ENCODE peak calls at places on chromosome 14, in four cellular contexts. N, Q, Z and K are unnamed samples.

GRCh38 chr14:65864993-65865392 is 452.5 kb downstream of the FUT8 start:
- DNase-seq in N (no peak), Q (no peak), Z (no peak), K (no peak)

GRCh38 chr14:52988153-52988552 is 37.3 kb upstream of the FERMT2 start:
- DNase-seq in N (no peak), Q (no peak), Z (no peak), K (no peak)

GRCh38 chr14:22822619-22823551 is 6.8 kb upstream of the MRPL52 start:
- DNase-seq in N (peak; percentile 97), Q (peak; percentile 94), Z (peak; percentile 85), K (peak; percentile 83)

GRCh38 chr14:54697806-54698205 is 130.9 kb downstream of the SAMD4A start:
- DNase-seq in N (no peak), Q (no peak), Z (no peak), K (no peak)

GRCh38 chr14:34501997-34502396 is 37.5 kb downstream of the EAPP start:
- DNase-seq in N (no peak), Q (no peak), Z (no peak), K (no peak)

GRCh38 chr14:23518716-23519115 is 32.8 kb downstream of the ZFHX2 start:
- DNase-seq in N (no peak), Q (no peak), Z (no peak), K (no peak)

GRCh38 chr14:60724080-60724618 is at the start of gene SIX4:
- DNase-seq in N (peak; percentile 86), Q (peak; percentile 89), Z (peak; percentile 83), K (peak; percentile 80)

GRCh38 chr14:58313699-58314098 is 15.3 kb downstream of the ARID4A start:
- DNase-seq in N (no peak), Q (no peak), Z (no peak), K (no peak)

GRCh38 chr14:97185186-97185585 is 388.0 kb downstream of the VRK1 start:
- DNase-seq in N (no peak), Q (no peak), Z (no peak), K (no peak)

GRCh38 chr14:32230181-32230580 is 27.1 kb upstream of the RNU6-8 start:
- DNase-seq in N (no peak), Q (no peak), Z (no peak), K (no peak)

GRCh38 chr14:28116716-28117115 is 649.9 kb upstream of the FOXG1 start:
- DNase-seq in N (peak; percentile 13), Q (no peak), Z (no peak), K (no peak)